ENCODE peak calls at places on chromosomes 1 and 21, in four cellular contexts. E is stomach, P is sigmoid colon, X is SK-N-SH. K is an unnamed sample.

GRCh38 chr1:2300851-2301606 is 72.9 kb downstream of the SKI start:
- DNase-seq in P (peak; percentile 91), X (no peak), E (peak; percentile 74), K (no peak)

GRCh38 chr1:100706861-100707260 is 12.7 kb upstream of the VCAM1 start:
- DNase-seq in E (no peak), X (no peak), P (no peak), K (no peak)

GRCh38 chr1:41639332-41639936 is 155.0 kb upstream of the EDN2 start:
- DNase-seq in P (no peak), E (no peak), X (no peak), K (no peak)

GRCh38 chr1:180381184-180381580 is 121.2 kb downstream of the ACBD6 start:
- DNase-seq in P (no peak), E (no peak), X (no peak), K (no peak)

GRCh38 chr1:230149751-230150584 is 82.9 kb downstream of the GALNT2 start:
- DNase-seq in X (no peak), P (no peak), E (no peak), K (no peak)

GRCh38 chr1:32071758-32072621 is 749 bp upstream of the TMEM39B start:
- DNase-seq in X (no peak), P (no peak), E (no peak), K (peak; percentile 32)

GRCh38 chr1:111424281-111424680 is 3.3 kb downstream of the OVGP1 start:
- DNase-seq in X (no peak), E (no peak), P (no peak), K (no peak)

GRCh38 chr1:37807220-37807554 is 403 bp upstream of the C1orf122 start:
- DNase-seq in X (peak; percentile 48), E (no peak), P (no peak), K (no peak)

GRCh38 chr1:154323493-154323892 is 1.8 kb upstream of the ATP8B2 start:
- DNase-seq in X (no peak), P (no peak), E (no peak), K (no peak)

GRCh38 chr1:6580588-6581270 is 935 bp downstream of the ZBTB48 start:
- DNase-seq in E (no peak), P (no peak), X (peak; percentile 46), K (peak; percentile 54)

GRCh38 chr1:218249757-218250156 is 35.3 kb upstream of the RRP15 start:
- DNase-seq in E (no peak), X (no peak), P (no peak), K (no peak)

GRCh38 chr1:3858231-3858981 is 1.1 kb downstream of the DFFB start:
- DNase-seq in P (no peak), X (peak; percentile 52), E (peak; percentile 28), K (peak; percentile 50)

GRCh38 chr1:147168626-147169058 is 3.6 kb downstream of the PRKAB2 start:
- DNase-seq in P (no peak), X (no peak), E (peak; percentile 48), K (no peak)

GRCh38 chr1:110672753-110673108 is 2.0 kb downstream of the KCNA3 start:
- DNase-seq in E (no peak), P (no peak), X (no peak), K (no peak)

GRCh38 chr1:67590329-67590728 is 94.7 kb upstream of the GADD45A start:
- DNase-seq in X (no peak), P (peak; percentile 73), E (no peak), K (no peak)

GRCh38 chr1:244865028-244865371 is 657 bp upstream of the HNRNPU start:
- DNase-seq in P (peak; percentile 71), E (peak; percentile 33), X (peak; percentile 38), K (peak; percentile 56)

GRCh38 chr1:107213225-107213624 is 72.4 kb downstream of the NTNG1 start:
- DNase-seq in E (no peak), X (no peak), P (no peak), K (no peak)

GRCh38 chr1:31760422-31760900 is 3.7 kb downstream of the ADGRB2 start:
- DNase-seq in E (no peak), P (no peak), X (peak; percentile 56), K (peak; percentile 72)

GRCh38 chr1:154186177-154186576 is 5.7 kb downstream of the TPM3 start:
- DNase-seq in P (no peak), X (peak; percentile 58), E (peak; percentile 81), K (peak; percentile 79)

GRCh38 chr1:200099040-200099439 is 71.5 kb downstream of the NR5A2 start:
- DNase-seq in X (no peak), P (no peak), E (no peak), K (no peak)

GRCh38 chr1:87830579-87830978 is 501.9 kb downstream of the LMO4 start:
- DNase-seq in E (no peak), X (no peak), P (no peak), K (no peak)

GRCh38 chr1:248821101-248821500 is 4.6 kb downstream of the SH3BP5L start:
- DNase-seq in X (peak; percentile 13), P (no peak), E (no peak), K (no peak)

GRCh38 chr1:26786437-26787380 is 1.0 kb upstream of the PIGV start:
- DNase-seq in E (peak; percentile 62), X (peak; percentile 77), P (peak; percentile 90), K (peak; percentile 69)

GRCh38 chr1:43763497-43763973 is 56.2 kb downstream of the ST3GAL3 start:
- DNase-seq in P (peak; percentile 88), X (peak; percentile 78), E (peak; percentile 65), K (peak; percentile 92)

GRCh38 chr21:33035147-33035546 is 9.4 kb downstream of the OLIG2 start:
- DNase-seq in X (no peak), E (no peak), P (peak; percentile 28), K (no peak)

GRCh38 chr1:218201004-218201403 is 84.1 kb upstream of the RRP15 start:
- DNase-seq in E (no peak), X (no peak), P (no peak), K (no peak)

GRCh38 chr21:39641827-39642450 is 29.2 kb downstream of the B3GALT5 start:
- DNase-seq in X (no peak), P (no peak), E (no peak), K (peak; percentile 54)

GRCh38 chr1:179326746-179327145 is 33.1 kb downstream of the SOAT1 start:
- DNase-seq in E (no peak), P (no peak), X (no peak), K (no peak)

GRCh38 chr1:12147116-12147753 is 19.6 kb upstream of the TNFRSF1B start:
- DNase-seq in P (no peak), X (no peak), E (no peak), K (no peak)

GRCh38 chr1:96863449-96863848 is 141.9 kb downstream of the PTBP2 start:
- DNase-seq in E (no peak), P (no peak), X (no peak), K (no peak)

GRCh38 chr1:96861836-96862235 is 140.3 kb downstream of the PTBP2 start:
- DNase-seq in P (no peak), X (no peak), E (no peak), K (no peak)

DNA sequence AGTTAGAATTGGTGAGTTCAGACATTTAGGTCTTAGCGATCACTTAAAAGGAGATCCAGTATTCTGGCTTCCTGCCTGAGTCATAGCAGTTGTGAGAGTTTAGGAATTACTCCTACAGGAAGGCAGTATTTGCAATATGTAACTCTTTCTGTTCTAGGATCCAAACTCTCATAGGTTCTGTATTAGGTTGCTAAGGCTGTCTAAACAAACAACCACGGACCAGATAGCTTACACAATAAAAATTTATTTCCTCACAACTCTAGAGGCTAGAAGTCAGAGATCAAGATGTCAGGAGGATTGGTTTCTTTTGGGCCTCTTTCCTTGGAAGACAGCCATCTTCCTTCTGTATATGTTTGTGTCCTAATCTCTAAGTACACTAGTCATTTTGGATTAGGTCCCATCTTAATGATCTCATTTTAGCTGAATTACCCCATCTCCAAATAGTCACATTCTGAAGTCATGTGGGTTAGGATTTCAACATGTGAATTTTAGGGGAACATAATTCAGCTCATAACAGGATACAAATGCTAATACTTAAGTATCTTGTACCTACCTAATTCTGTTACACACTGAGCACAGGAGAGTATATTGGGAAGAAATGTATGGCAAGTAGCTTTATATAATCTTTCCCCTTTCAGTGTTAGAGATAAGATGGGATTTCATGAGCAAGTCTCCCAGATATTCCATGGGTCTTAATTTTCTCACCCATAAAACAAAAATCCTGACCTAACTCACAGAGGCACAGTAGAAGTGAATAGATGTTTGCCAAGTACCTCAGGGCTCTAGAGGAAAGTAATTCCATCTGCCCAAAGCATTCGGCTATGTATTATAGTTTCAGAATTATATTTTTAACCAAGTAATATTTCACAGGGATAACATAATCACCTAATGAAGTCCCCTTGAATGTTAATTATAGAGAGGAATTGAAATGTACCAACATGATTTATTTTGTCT is 144.4 kb downstream of the PTBP2 start:
- DNase-seq in E (no peak), X (no peak), P (no peak), K (no peak)
- TF ChIP-seq POLR2AphosphoS5 in E (peak; percentile 39), X (no peak), P (peak; percentile 54), K (no peak)

DNA sequence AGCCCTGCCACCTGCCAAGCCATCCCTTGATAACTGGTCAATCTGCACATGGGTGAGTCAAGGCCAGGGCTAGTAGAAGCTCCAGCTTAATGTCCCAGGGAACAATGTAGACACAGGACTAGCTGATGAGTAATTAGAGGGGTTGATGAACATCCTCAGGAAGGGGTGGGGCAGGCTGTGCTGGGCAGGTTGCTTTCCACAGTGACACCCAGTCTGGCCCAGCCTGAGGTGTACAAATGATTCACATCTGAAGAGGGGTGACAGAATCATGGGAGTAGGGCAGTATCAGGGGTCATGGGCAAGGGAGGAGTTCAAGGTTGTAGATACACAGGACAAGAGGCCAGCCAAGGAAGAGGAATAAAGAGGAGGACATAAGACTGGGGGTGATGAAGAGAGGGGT is 4.3 kb downstream of the LPAR3 start:
- DNase-seq in X (no peak), E (no peak), P (no peak), K (no peak)
- TF ChIP-seq POLR2AphosphoS5 in X (no peak), E (no peak), P (no peak), K (no peak)

GRCh38 chr1:59263116-59263515 is 33.8 kb upstream of the FGGY start:
- DNase-seq in E (no peak), X (no peak), P (no peak), K (no peak)

GRCh38 chr1:59262631-59263030 is 34.3 kb upstream of the FGGY start:
- DNase-seq in E (no peak), P (no peak), X (no peak), K (no peak)

GRCh38 chr1:59265622-59266021 is 31.3 kb upstream of the FGGY start:
- DNase-seq in E (no peak), X (no peak), P (no peak), K (no peak)

GRCh38 chr1:59258412-59259032 is 38.4 kb upstream of the FGGY start:
- DNase-seq in E (no peak), P (no peak), X (no peak), K (no peak)

GRCh38 chr1:59261537-59261936 is 35.4 kb upstream of the FGGY start:
- DNase-seq in P (no peak), E (no peak), X (no peak), K (no peak)
- TF ChIP-seq POLR2AphosphoS5 in P (no peak), E (no peak), X (no peak), K (no peak)

GRCh38 chr1:89609781-89610456 is 23.0 kb upstream of the LRRC8C start:
- DNase-seq in P (no peak), X (no peak), E (no peak), K (no peak)
- TF ChIP-seq POLR2AphosphoS5 in P (no peak), X (no peak), E (no peak), K (no peak)